ENCODE peak calls at places on chromosomes 5 and 9, in eight cellular contexts. M is pancreas; H is GM23248; Z is tibial artery; X is cardiac muscle cell; U is aorta; R is CD8-positive, alpha-beta memory T cell; Q is gastrocnemius medialis. J is an unnamed sample.

GRCh38 chr9:122336836-122337560 is 33.8 kb upstream of the PTGS1 start:
- DNase-seq in U (no peak), Q (no peak), X (no peak), R (no peak), H (no peak), M (no peak), Z (no peak), J (no peak)

GRCh38 chr5:107469485-107469884 is 201.3 kb downstream of the EFNA5 start:
- DNase-seq in Z (no peak), X (peak), U (no peak), Q (no peak), H (peak), R (no peak), M (no peak), J (peak)

GRCh38 chr5:14081791-14082190 is 61.4 kb upstream of the TRIO start:
- DNase-seq in U (no peak), X (peak), H (peak), R (no peak), Q (no peak), M (no peak), Z (no peak), J (no peak)

GRCh38 chr5:156678484-156678883 is 171.6 kb upstream of the PPP1R2B start:
- DNase-seq in H (no peak), Z (no peak), X (no peak), Q (no peak), U (no peak), R (no peak), M (no peak), J (no peak)

GRCh38 chr9:115640887-115641286 is 512.7 kb upstream of the PAPPA start:
- DNase-seq in Q (no peak), H (peak), X (peak), R (no peak), M (no peak), Z (no peak), U (no peak), J (no peak)

GRCh38 chr9:85056203-85056572 is 386.7 kb downstream of the NTRK2 start:
- DNase-seq in Q (no peak), M (no peak), U (no peak), R (no peak), H (no peak), X (no peak), Z (no peak), J (no peak)

GRCh38 chr9:107942870-107943269 is 453.3 kb upstream of the KLF4 start:
- DNase-seq in M (no peak), Q (no peak), U (no peak), Z (no peak), R (no peak), H (no peak), X (no peak), J (peak)

GRCh38 chr9:92310562-92310961 is 14.6 kb downstream of the NOL8 start:
- DNase-seq in R (no peak), M (no peak), Q (no peak), U (no peak), Z (no peak), X (no peak), H (no peak), J (no peak)

GRCh38 chr5:147504001-147504400 is 5.9 kb downstream of the DPYSL3 start:
- DNase-seq in R (no peak), H (peak), Q (no peak), X (peak), Z (peak), U (peak), M (no peak), J (no peak)

GRCh38 chr9:137095664-137096517 is 9.1 kb downstream of the MAN1B1 start:
- DNase-seq in X (no peak), Z (no peak), M (no peak), U (no peak), Q (no peak), R (peak), H (no peak), J (peak)

GRCh38 chr5:16736158-16736994 is 119.6 kb upstream of the RETREG1 start:
- DNase-seq in M (peak), H (peak), U (no peak), X (peak), Q (no peak), Z (no peak), R (no peak), J (no peak)

GRCh38 chr5:178221857-178222256 is 10.7 kb downstream of the PHYKPL start:
- DNase-seq in R (no peak), M (no peak), Z (no peak), H (no peak), X (no peak), U (no peak), Q (no peak), J (no peak)

GRCh38 chr5:158911693-158912363 is 187.9 kb downstream of the EBF1 start:
- DNase-seq in M (no peak), Q (no peak), R (no peak), X (peak), U (no peak), H (peak), Z (no peak), J (no peak)

GRCh38 chr9:97900103-97900737 is 22.1 kb downstream of the TRMO start:
- DNase-seq in H (peak), Q (no peak), M (no peak), Z (no peak), X (peak), R (no peak), U (no peak), J (no peak)

GRCh38 chr5:87246046-87246445 is 21.6 kb upstream of the RASA1 start:
- DNase-seq in R (no peak), Z (no peak), Q (no peak), U (no peak), H (peak), M (no peak), X (no peak), J (no peak)

GRCh38 chr5:105504-106080 is 13.6 kb downstream of the PLEKHG4B start:
- DNase-seq in M (no peak), H (no peak), X (no peak), R (no peak), Z (no peak), Q (no peak), U (no peak), J (no peak)

GRCh38 chr9:99474186-99474585 is 252.1 kb downstream of the SEC61B start:
- DNase-seq in M (no peak), U (no peak), Z (no peak), Q (no peak), R (no peak), X (no peak), H (peak), J (no peak)

GRCh38 chr9:93665566-93666278 is 89.3 kb downstream of the PHF2 start:
- DNase-seq in R (no peak), H (no peak), X (no peak), Z (peak), M (no peak), Q (no peak), U (peak), J (no peak)

GRCh38 chr5:145887976-145888574 is 15.3 kb upstream of the GRXCR2 start:
- DNase-seq in Z (no peak), R (no peak), U (no peak), Q (no peak), H (peak), X (peak), M (peak), J (no peak)

GRCh38 chr9:4984571-4985375 is at the start of gene JAK2:
- DNase-seq in Z (peak), Q (peak), R (peak), X (peak), M (peak), H (peak), U (peak), J (peak)

GRCh38 chr5:73686912-73687311 is 60.9 kb downstream of the ARHGEF28 start:
- DNase-seq in M (no peak), Q (no peak), X (no peak), R (no peak), H (no peak), Z (no peak), U (no peak), J (no peak)

GRCh38 chr5:83987513-83988292 is 267.0 kb upstream of the HAPLN1 start:
- DNase-seq in M (no peak), H (no peak), Z (no peak), U (no peak), R (no peak), Q (no peak), X (no peak), J (no peak)

GRCh38 chr5:175098301-175098700 is 345.7 kb downstream of the DRD1 start:
- DNase-seq in Q (no peak), X (no peak), U (no peak), R (no peak), H (no peak), M (no peak), Z (no peak), J (no peak)

GRCh38 chr5:175418252-175418651 is 25.7 kb downstream of the DRD1 start:
- DNase-seq in H (no peak), Q (no peak), X (no peak), U (no peak), M (no peak), R (no peak), Z (no peak), J (no peak)

GRCh38 chr9:134187110-134187531 is 22.8 kb upstream of the RNU6ATAC start:
- DNase-seq in X (no peak), Z (peak), M (no peak), R (no peak), Q (no peak), H (no peak), U (peak), J (no peak)

GRCh38 chr9:136527131-136527530 is 18.7 kb downstream of the NOTCH1 start:
- DNase-seq in Z (no peak), R (no peak), Q (no peak), U (no peak), H (no peak), M (no peak), X (no peak), J (no peak)

GRCh38 chr5:131224387-131225191 is 39.3 kb upstream of the CDC42SE2 start:
- DNase-seq in H (no peak), Z (peak), U (peak), M (no peak), R (no peak), X (no peak), Q (peak), J (peak)

GRCh38 chr9:81535542-81536241 is 153.7 kb downstream of the TLE1 start:
- DNase-seq in H (no peak), Z (no peak), Q (no peak), R (no peak), U (no peak), M (no peak), X (peak), J (no peak)

GRCh38 chr5:96870094-96871021 is 5.9 kb upstream of the ERAP2 start:
- DNase-seq in H (no peak), R (no peak), M (no peak), Q (no peak), U (no peak), X (peak), Z (no peak), J (no peak)

GRCh38 chr5:180640301-180640764 is 9.1 kb downstream of the FLT4 start:
- DNase-seq in Z (no peak), M (no peak), R (no peak), Q (no peak), U (no peak), X (no peak), H (no peak), J (no peak)

GRCh38 chr9:105198763-105199339 is 45.6 kb upstream of the SLC44A1 start:
- DNase-seq in Q (no peak), X (no peak), R (no peak), Z (no peak), U (no peak), M (no peak), H (no peak), J (no peak)

GRCh38 chr5:159877894-159878448 is 38.3 kb upstream of the ADRA1B start:
- DNase-seq in H (no peak), X (peak), U (peak), R (no peak), Z (no peak), Q (no peak), M (peak), J (no peak)

GRCh38 chr5:111366388-111366787 is 142.2 kb downstream of the CAMK4 start:
- DNase-seq in R (no peak), X (no peak), U (no peak), Q (no peak), M (no peak), H (no peak), Z (no peak), J (no peak)

GRCh38 chr9:98899399-98900056 is 44.2 kb upstream of the COL15A1 start:
- DNase-seq in H (peak), X (peak), Q (no peak), R (no peak), M (no peak), Z (no peak), U (no peak), J (peak)

GRCh38 chr5:78594946-78595921 is 53.3 kb downstream of the LHFPL2 start:
- DNase-seq in U (peak), X (peak), H (peak), Z (peak), R (no peak), M (peak), Q (peak), J (no peak)

GRCh38 chr9:124297553-124297905 is 39.8 kb downstream of the NEK6 start:
- DNase-seq in M (peak), H (peak), X (peak), U (peak), R (no peak), Q (no peak), Z (peak), J (no peak)

GRCh38 chr5:91499943-91500531 is 116.9 kb upstream of the ARRDC3 start:
- DNase-seq in Q (no peak), U (no peak), R (no peak), Z (no peak), M (no peak), H (peak), X (peak), J (peak)

GRCh38 chr5:179731791-179732411 is 721 bp upstream of the MAML1 start:
- DNase-seq in Z (peak), M (peak), X (peak), R (no peak), Q (no peak), U (peak), H (peak), J (no peak)

GRCh38 chr5:179265529-179266290 is 79.6 kb downstream of the ADAMTS2 start:
- DNase-seq in Z (peak), X (peak), U (peak), H (peak), Q (peak), M (peak), R (no peak), J (no peak)

GRCh38 chr9:87160148-87161107 is 213.1 kb upstream of the GAS1 start:
- DNase-seq in R (no peak), X (no peak), Q (peak), U (no peak), M (no peak), Z (no peak), H (no peak), J (no peak)
- H3K4me3 ChIP-seq in R (no peak), X (no peak), Q (no peak), U (no peak), M (no peak), Z (no peak), H (no peak), J (no peak)

GRCh38 chr5:68708842-68709170 is 385.0 kb upstream of the SLC30A5 start:
- DNase-seq in Z (no peak), H (no peak), R (no peak), X (peak), U (no peak), M (no peak), Q (no peak), J (no peak)

GRCh38 chr5:68714810-68715209 is 379.0 kb upstream of the SLC30A5 start:
- DNase-seq in R (no peak), X (no peak), M (no peak), Q (no peak), Z (no peak), H (no peak), U (no peak), J (no peak)

GRCh38 chr5:68710514-68710913 is 383.3 kb upstream of the SLC30A5 start:
- DNase-seq in R (no peak), M (no peak), H (no peak), X (no peak), Q (peak), Z (no peak), U (no peak), J (no peak)

GRCh38 chr5:68709229-68709628 is 384.6 kb upstream of the SLC30A5 start:
- DNase-seq in X (no peak), Q (peak), Z (no peak), U (no peak), H (no peak), R (no peak), M (no peak), J (no peak)

GRCh38 chr5:68711311-68712200 is 382.3 kb upstream of the SLC30A5 start:
- DNase-seq in X (no peak), M (no peak), Q (no peak), U (no peak), R (no peak), H (no peak), Z (no peak), J (peak)
- H3K4me3 ChIP-seq in X (no peak), M (no peak), Q (no peak), U (no peak), R (peak), H (no peak), Z (no peak), J (peak)

GRCh38 chr9:21804791-21805190 is 2.4 kb downstream of the MTAP start:
- DNase-seq in R (no peak), M (no peak), U (no peak), X (no peak), Q (no peak), Z (no peak), H (peak), J (no peak)
- H3K4me3 ChIP-seq in R (no peak), M (no peak), U (no peak), X (no peak), Q (no peak), Z (no peak), H (peak), J (no peak)

DNA sequence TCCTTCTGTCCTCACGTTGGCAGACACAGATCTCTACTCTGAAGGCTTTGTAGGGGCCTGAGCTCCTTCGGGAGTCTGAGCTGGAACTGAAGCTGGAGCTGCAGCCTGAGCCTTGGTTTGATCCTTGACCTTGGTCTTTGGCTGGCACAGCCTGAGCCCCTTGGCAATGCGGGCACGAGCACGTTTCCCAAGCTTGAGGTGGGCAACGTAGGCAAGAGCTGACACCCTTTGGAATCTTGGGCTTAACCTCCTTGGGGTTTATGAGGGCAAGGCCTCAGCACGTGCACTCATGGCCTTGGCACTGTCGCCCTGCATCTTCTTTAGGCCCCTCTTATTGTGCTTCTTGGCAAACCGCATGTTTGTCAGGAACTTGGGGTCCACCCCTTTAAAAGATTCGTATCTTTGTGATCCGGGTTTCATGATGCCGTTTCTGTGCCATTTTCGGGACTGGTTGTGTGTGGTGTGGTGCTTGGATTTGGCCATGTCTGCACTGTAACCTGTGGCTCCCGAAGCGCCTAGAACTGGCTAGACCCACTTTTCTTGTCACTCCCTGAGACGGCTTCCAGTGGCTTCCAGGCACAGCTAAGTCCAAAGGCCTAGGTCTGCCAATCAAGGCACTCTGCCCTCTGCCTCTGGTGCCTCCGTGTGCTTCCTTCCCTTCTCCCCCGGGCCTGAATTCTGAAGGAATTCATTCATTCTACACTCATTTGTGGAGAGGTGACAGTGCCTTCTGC is 1.4 kb downstream of the SUSD1 start:
- DNase-seq in H (no peak), M (no peak), Q (no peak), R (no peak), U (no peak), X (no peak), Z (no peak), J (no peak)
- H3K4me3 ChIP-seq in H (peak), M (no peak), Q (no peak), R (peak), U (no peak), X (no peak), Z (peak), J (peak)

GRCh38 chr9:71886015-71886414 is 25.0 kb downstream of the ABHD17B start:
- DNase-seq in H (no peak), Z (no peak), X (no peak), R (no peak), Q (no peak), M (no peak), U (no peak), J (no peak)
- H3K4me3 ChIP-seq in H (no peak), Z (no peak), X (no peak), R (no peak), Q (no peak), M (no peak), U (no peak), J (no peak)

J was measured in Jurkat, Clone E6-1.